ENCODE peak calls at places on chromosome 18, in ten cellular contexts. X is tibial artery; V is activated CD4-positive, alpha-beta T cell treated with anti-CD3 and anti-CD28 coated beads for 1 hour; H is NCI-H1092 treated with DMSO at 0.1 percent for 48 hours; J is amniotic epithelial cell; R is GM12865; U is neuronal stem cell; W is C1 segment of cervical spinal cord; F is left ventricle myocardium inferior; M is A673. I is an unnamed sample.

GRCh38 chr18:10128906-10129305 is 215.1 kb downstream of the VAPA start:
- DNase-seq in X (no peak), V (no peak), H (no peak), J (no peak), R (no peak), U (no peak), W (no peak), F (no peak), M (no peak), I (no peak)

GRCh38 chr18:3793545-3793944 is 343.6 kb downstream of the TGIF1 start:
- DNase-seq in X (no peak), V (no peak), H (no peak), J (no peak), R (no peak), U (no peak), W (no peak), F (no peak), M (no peak), I (no peak)

GRCh38 chr18:63405986-63406385 is 16.3 kb downstream of the VPS4B start:
- DNase-seq in X (no peak), V (no peak), H (no peak), J (no peak), R (no peak), U (no peak), W (no peak), F (peak; percentile 23), M (no peak), I (no peak)

GRCh38 chr18:33577688-33578370 is at the start of gene ASXL3:
- DNase-seq in X (peak; percentile 41), V (no peak), H (peak; percentile 82), J (no peak), R (peak; percentile 7), U (peak; percentile 54), W (peak; percentile 48), F (peak; percentile 39), M (peak; percentile 20), I (no peak)

GRCh38 chr18:75421656-75422055 is 5.8 kb downstream of the SMIM21 start:
- DNase-seq in X (no peak), V (no peak), H (no peak), J (peak; percentile 94), R (no peak), U (no peak), W (no peak), F (no peak), M (no peak), I (no peak)

GRCh38 chr18:48100168-48100495 is 169.7 kb upstream of the SMAD2 start:
- DNase-seq in X (no peak), V (no peak), H (no peak), J (peak; percentile 63), R (no peak), U (no peak), W (no peak), F (no peak), M (no peak), I (no peak)

GRCh38 chr18:58611471-58612131 is 17.3 kb downstream of the ALPK2 start:
- DNase-seq in X (no peak), V (no peak), H (no peak), J (peak; percentile 77), R (no peak), U (peak; percentile 67), W (no peak), F (no peak), M (peak; percentile 78), I (peak; percentile 21)

GRCh38 chr18:66473882-66474281 is 130.0 kb downstream of the CDH19 start:
- DNase-seq in X (no peak), V (no peak), H (no peak), J (no peak), R (no peak), U (no peak), W (no peak), F (no peak), M (no peak), I (no peak)

GRCh38 chr18:45448871-45449270 is 166.4 kb upstream of the SLC14A2 start:
- DNase-seq in X (no peak), V (no peak), H (peak; percentile 65), J (no peak), R (no peak), U (no peak), W (no peak), F (no peak), M (no peak), I (no peak)

GRCh38 chr18:28576941-28577340 is 400.0 kb upstream of the CDH2 start:
- DNase-seq in X (no peak), V (no peak), H (no peak), J (peak; percentile 3), R (no peak), U (no peak), W (no peak), F (no peak), M (no peak), I (no peak)